ENCODE peak calls at places on chromosomes 7 and 10, in ten cellular contexts. N, J, M, X, R, C, D, G, T and F are unnamed samples.

GRCh38 chr7:39592586-39592985 is 26.4 kb downstream of the YAE1 start:
- DNase-seq in T (no peak), X (no peak), D (no peak), J (no peak), C (no peak), G (peak; percentile 75), N (no peak), M (no peak), R (no peak), F (no peak)

GRCh38 chr10:45470098-45471012 is 96.3 kb downstream of the ALOX5 start:
- DNase-seq in T (no peak), D (peak; percentile 68), X (no peak), G (no peak), N (no peak), C (no peak), J (no peak), M (no peak), R (peak; percentile 47), F (peak; percentile 13)

GRCh38 chr10:79239275-79239779 is 107.9 kb upstream of the PPIF start:
- DNase-seq in G (peak; percentile 74), D (peak; percentile 84), T (no peak), M (no peak), C (peak; percentile 84), J (no peak), N (no peak), R (no peak), X (peak; percentile 69), F (no peak)

GRCh38 chr7:32479574-32480200 is 10.5 kb downstream of the LSM5 start:
- DNase-seq in T (peak; percentile 63), G (peak; percentile 50), M (no peak), R (no peak), N (no peak), D (peak; percentile 59), X (no peak), C (peak; percentile 61), J (no peak), F (peak; percentile 53)

GRCh38 chr7:29588900-29589696 is 25.5 kb downstream of the PRR15 start:
- DNase-seq in C (peak; percentile 84), D (peak; percentile 62), T (peak; percentile 14), J (no peak), R (no peak), M (no peak), X (no peak), N (no peak), G (peak; percentile 46), F (no peak)

GRCh38 chr10:16681525-16681924 is 135.7 kb downstream of the RSU1 start:
- DNase-seq in G (no peak), N (no peak), C (no peak), T (no peak), X (no peak), D (no peak), J (no peak), M (no peak), R (no peak), F (no peak)

GRCh38 chr10:24437302-24437701 is 228.4 kb downstream of the KIAA1217 start:
- DNase-seq in X (no peak), M (no peak), G (no peak), D (no peak), C (no peak), T (no peak), J (no peak), N (no peak), R (no peak), F (no peak)

GRCh38 chr10:101529207-101529606 is 58.9 kb downstream of the POLL start:
- DNase-seq in C (peak; percentile 76), R (no peak), G (no peak), T (no peak), M (no peak), X (no peak), N (no peak), J (no peak), D (no peak), F (no peak)

GRCh38 chr10:62779487-62780248 is 24.9 kb upstream of the ADO start:
- DNase-seq in M (no peak), N (peak; percentile 81), X (no peak), G (peak; percentile 90), J (no peak), R (peak; percentile 80), C (no peak), T (no peak), D (no peak), F (no peak)

GRCh38 chr10:77635402-77636227 is 2.0 kb downstream of the KCNMA1 start:
- DNase-seq in G (no peak), N (no peak), R (no peak), X (no peak), T (no peak), J (no peak), M (no peak), D (peak; percentile 65), C (peak; percentile 35), F (no peak)

GRCh38 chr10:133377818-133378250 is 1.2 kb upstream of the PAOX start:
- DNase-seq in T (no peak), M (no peak), X (no peak), R (no peak), D (peak; percentile 85), G (no peak), J (no peak), N (no peak), C (no peak), F (no peak)

GRCh38 chr7:67105382-67105781 is 108.7 kb downstream of the TYW1 start:
- DNase-seq in M (no peak), R (no peak), J (no peak), G (no peak), C (no peak), N (no peak), X (no peak), T (no peak), D (no peak), F (no peak)

GRCh38 chr7:100401811-100402210 is 26.7 kb downstream of the ZCWPW1 start:
- DNase-seq in R (no peak), N (no peak), J (no peak), T (no peak), X (no peak), G (no peak), C (no peak), D (no peak), M (no peak), F (no peak)

GRCh38 chr10:62019013-62019684 is 117.7 kb downstream of the ARID5B start:
- DNase-seq in C (no peak), M (no peak), T (no peak), G (no peak), X (no peak), N (no peak), D (no peak), R (no peak), J (no peak), F (no peak)

GRCh38 chr7:107744345-107744750 is 406 bp downstream of the CBLL1 start:
- DNase-seq in M (no peak), J (no peak), D (no peak), C (no peak), X (no peak), T (no peak), N (no peak), R (no peak), G (no peak), F (no peak)

GRCh38 chr7:78377532-78377931 is 579.0 kb downstream of the PHTF2 start:
- DNase-seq in T (no peak), G (no peak), N (no peak), J (no peak), C (no peak), R (no peak), D (no peak), X (no peak), M (no peak), F (no peak)

GRCh38 chr10:42960491-42961155 is 116.2 kb upstream of the RET start:
- DNase-seq in D (no peak), G (peak; percentile 77), C (no peak), T (no peak), M (no peak), X (no peak), R (no peak), N (no peak), J (no peak), F (no peak)

GRCh38 chr10:47401874-47402645 is 18.0 kb upstream of the ZNF488 start:
- DNase-seq in J (no peak), C (no peak), M (no peak), D (no peak), G (peak; percentile 20), T (no peak), N (no peak), X (no peak), R (no peak), F (no peak)

GRCh38 chr10:7421519-7421918 is 10.7 kb upstream of the SFMBT2 start:
- DNase-seq in D (no peak), M (no peak), N (no peak), X (no peak), J (no peak), G (no peak), R (no peak), T (no peak), C (no peak), F (no peak)

GRCh38 chr7:44375236-44375699 is 49.9 kb upstream of the CAMK2B start:
- DNase-seq in D (peak; percentile 86), N (no peak), R (no peak), G (peak; percentile 25), C (peak; percentile 53), M (no peak), J (no peak), X (no peak), T (no peak), F (no peak)

GRCh38 chr10:54703086-54703485 is 97.9 kb downstream of the PCDH15 start:
- DNase-seq in N (no peak), T (no peak), M (no peak), C (no peak), D (no peak), X (no peak), G (no peak), R (no peak), J (no peak), F (no peak)

GRCh38 chr7:66326501-66327180 is 121.5 kb downstream of the TPST1 start:
- DNase-seq in C (no peak), D (no peak), X (no peak), M (no peak), G (no peak), R (no peak), T (no peak), N (no peak), J (peak; percentile 91), F (peak; percentile 55)

GRCh38 chr10:133163889-133164815 is 4.1 kb downstream of the KNDC1 start:
- DNase-seq in T (no peak), M (no peak), R (no peak), C (no peak), N (no peak), G (peak; percentile 9), X (peak; percentile 48), D (peak; percentile 74), J (no peak), F (no peak)

GRCh38 chr7:116834815-116835533 is 27.4 kb upstream of the CAPZA2 start:
- DNase-seq in D (no peak), G (peak; percentile 85), M (no peak), X (no peak), J (no peak), C (no peak), T (no peak), N (no peak), R (no peak), F (no peak)

GRCh38 chr7:127896683-127897082 is 134.6 kb downstream of the LRRC4 start:
- DNase-seq in R (no peak), D (no peak), G (no peak), M (no peak), J (no peak), T (no peak), C (no peak), X (no peak), N (no peak), F (no peak)

GRCh38 chr10:58322072-58322834 is 12.6 kb upstream of the UBE2D1 start:
- DNase-seq in N (no peak), J (no peak), R (no peak), G (no peak), D (no peak), X (no peak), T (no peak), C (no peak), M (no peak), F (no peak)

GRCh38 chr10:113957013-113957412 is 86.7 kb upstream of the ADRB1 start:
- DNase-seq in J (peak; percentile 52), R (no peak), D (no peak), G (peak; percentile 25), N (no peak), M (no peak), T (no peak), C (no peak), X (no peak), F (peak; percentile 63)

GRCh38 chr7:155961241-155962190 is 149.3 kb upstream of the SHH start:
- DNase-seq in T (peak; percentile 24), N (no peak), C (peak; percentile 15), M (no peak), R (no peak), D (no peak), X (no peak), G (peak; percentile 99), J (no peak), F (no peak)